ENCODE peak calls at places on chromosomes 4 and X, in four cellular contexts. T is GM12878, Z is K562, E is HepG2. R is an unnamed sample.

GRCh38 chr4:3427134-3427476 is 14.7 kb upstream of the HGFAC start:
- DNase-seq in T (no peak), Z (no peak), E (no peak), R (no peak)

GRCh38 chr4:102525099-102525498 is 23.9 kb downstream of the NFKB1 start:
- DNase-seq in T (no peak), E (no peak), Z (no peak), R (no peak)

GRCh38 chr4:152054731-152055130 is 293.9 kb upstream of the GATB start:
- DNase-seq in E (no peak), Z (no peak), T (no peak), R (no peak)

GRCh38 chr4:141731481-141731880 is 95.1 kb downstream of the IL15 start:
- DNase-seq in T (no peak), Z (no peak), E (no peak), R (no peak)

GRCh38 chr4:155807021-155807420 is 48.2 kb downstream of the GUCY1B1 start:
- DNase-seq in Z (no peak), E (no peak), T (no peak), R (no peak)

GRCh38 chr4:78862314-78862737 is 76.9 kb downstream of the PAQR3 start:
- DNase-seq in Z (no peak), T (peak; percentile 8), E (peak; percentile 94), R (no peak)

GRCh38 chr4:170391066-170391754 is 301.5 kb upstream of the AADAT start:
- DNase-seq in Z (no peak), T (no peak), E (no peak), R (no peak)

GRCh38 chr4:156475322-156475721 is 496.3 kb downstream of the PDGFC start:
- DNase-seq in E (peak; percentile 15), Z (no peak), T (no peak), R (no peak)

GRCh38 chrX:72029473-72030411 is 102.0 kb downstream of the RTL5 start:
- DNase-seq in Z (no peak), E (peak; percentile 16), T (no peak), R (peak; percentile 49)

GRCh38 chrX:77446840-77447239 is 349 bp upstream of the FGF16 start:
- DNase-seq in Z (no peak), E (no peak), T (no peak), R (no peak)

GRCh38 chrX:17692709-17693346 is 44.5 kb upstream of the SCML1 start:
- DNase-seq in E (no peak), Z (peak; percentile 1), T (no peak), R (no peak)

GRCh38 chr4:80840396-80840795 is 190.1 kb upstream of the BMP3 start:
- DNase-seq in E (no peak), T (no peak), Z (no peak), R (no peak)

GRCh38 chr4:23762551-23762950 is 127.3 kb downstream of the PPARGC1A start:
- DNase-seq in E (no peak), T (no peak), Z (no peak), R (no peak)

GRCh38 chrX:30590368-30590767 is 12.8 kb upstream of the TASL start:
- DNase-seq in T (no peak), Z (no peak), E (no peak), R (no peak)

GRCh38 chrX:133796282-133796681 is 189.1 kb downstream of the GPC3 start:
- DNase-seq in Z (no peak), E (no peak), T (no peak), R (no peak)

GRCh38 chr4:146308951-146309350 is 94.6 kb downstream of the REELD1 start:
- DNase-seq in E (no peak), Z (no peak), T (no peak), R (no peak)

GRCh38 chr4:136337216-136337615 is 1195.1 kb downstream of the PCDH18 start:
- DNase-seq in Z (no peak), E (no peak), T (no peak), R (no peak)

GRCh38 chr4:30172416-30172815 is 547.8 kb upstream of the PCDH7 start:
- DNase-seq in T (no peak), E (no peak), Z (no peak), R (no peak)

GRCh38 chr4:139890810-139891209 is 225.2 kb downstream of the MGST2 start:
- DNase-seq in Z (no peak), T (no peak), E (no peak), R (no peak)

GRCh38 chr4:40521957-40522356 is 107.7 kb downstream of the RBM47 start:
- DNase-seq in E (no peak), T (no peak), Z (no peak), R (no peak)

GRCh38 chr4:40526741-40527140 is 102.9 kb downstream of the RBM47 start:
- DNase-seq in Z (peak; percentile 16), E (no peak), T (no peak), R (no peak)

GRCh38 chr4:40523581-40523980 is 106.1 kb downstream of the RBM47 start:
- DNase-seq in T (no peak), E (no peak), Z (no peak), R (no peak)

GRCh38 chr4:40525811-40526598 is 103.7 kb downstream of the RBM47 start:
- DNase-seq in T (no peak), Z (peak; percentile 86), E (no peak), R (peak; percentile 48)

GRCh38 chr4:40524642-40525041 is 105.0 kb downstream of the RBM47 start:
- DNase-seq in Z (no peak), T (no peak), E (no peak), R (no peak)
- TF ChIP-seq POLR2AphosphoS2 in Z (no peak), T (no peak), E (no peak), R (no peak)

GRCh38 chr4:68361146-68361589 is 11.3 kb upstream of the YTHDC1 start:
- DNase-seq in T (no peak), E (peak; percentile 76), Z (peak; percentile 37), R (peak; percentile 54)
- TF ChIP-seq CHD2 in T (no peak), E (no peak), Z (no peak), R (no peak)

DNA sequence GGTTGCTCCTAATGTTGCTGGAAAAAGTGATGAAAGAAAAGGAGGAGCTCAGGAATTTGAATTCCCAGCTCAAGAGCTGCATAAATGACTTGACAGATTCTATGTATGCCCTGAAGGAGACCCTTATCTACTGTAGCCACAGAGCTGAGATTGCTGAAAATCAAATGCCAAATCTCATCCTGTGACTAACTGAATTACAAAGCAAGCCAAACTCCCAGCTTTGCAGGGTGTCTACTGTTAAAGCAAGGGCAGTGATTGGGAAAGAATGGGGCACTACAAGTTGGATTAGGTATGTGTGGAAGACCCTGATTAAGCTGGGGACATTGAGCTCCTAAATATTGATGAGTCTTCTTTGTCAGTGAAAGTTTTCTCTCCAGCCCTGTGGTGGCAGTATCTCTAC is 20.8 kb upstream of the SMIM9 start:
- DNase-seq in T (no peak), Z (no peak), E (no peak), R (no peak)
- TF ChIP-seq POLR2AphosphoS2 in T (no peak), Z (no peak), E (no peak), R (no peak)

GRCh38 chrX:38881727-38882126 is 80.5 kb downstream of the MID1IP1 start:
- DNase-seq in E (no peak), T (peak; percentile 73), Z (no peak), R (no peak)
- TF ChIP-seq CHD2 in E (no peak), T (peak; percentile 69), Z (no peak), R (no peak)

GRCh38 chr4:15754323-15754722 is 23.8 kb upstream of the CD38 start:
- DNase-seq in Z (no peak), E (no peak), T (no peak), R (no peak)
- TF ChIP-seq POLR2AphosphoS2 in Z (no peak), E (no peak), T (no peak), R (no peak)

DNA sequence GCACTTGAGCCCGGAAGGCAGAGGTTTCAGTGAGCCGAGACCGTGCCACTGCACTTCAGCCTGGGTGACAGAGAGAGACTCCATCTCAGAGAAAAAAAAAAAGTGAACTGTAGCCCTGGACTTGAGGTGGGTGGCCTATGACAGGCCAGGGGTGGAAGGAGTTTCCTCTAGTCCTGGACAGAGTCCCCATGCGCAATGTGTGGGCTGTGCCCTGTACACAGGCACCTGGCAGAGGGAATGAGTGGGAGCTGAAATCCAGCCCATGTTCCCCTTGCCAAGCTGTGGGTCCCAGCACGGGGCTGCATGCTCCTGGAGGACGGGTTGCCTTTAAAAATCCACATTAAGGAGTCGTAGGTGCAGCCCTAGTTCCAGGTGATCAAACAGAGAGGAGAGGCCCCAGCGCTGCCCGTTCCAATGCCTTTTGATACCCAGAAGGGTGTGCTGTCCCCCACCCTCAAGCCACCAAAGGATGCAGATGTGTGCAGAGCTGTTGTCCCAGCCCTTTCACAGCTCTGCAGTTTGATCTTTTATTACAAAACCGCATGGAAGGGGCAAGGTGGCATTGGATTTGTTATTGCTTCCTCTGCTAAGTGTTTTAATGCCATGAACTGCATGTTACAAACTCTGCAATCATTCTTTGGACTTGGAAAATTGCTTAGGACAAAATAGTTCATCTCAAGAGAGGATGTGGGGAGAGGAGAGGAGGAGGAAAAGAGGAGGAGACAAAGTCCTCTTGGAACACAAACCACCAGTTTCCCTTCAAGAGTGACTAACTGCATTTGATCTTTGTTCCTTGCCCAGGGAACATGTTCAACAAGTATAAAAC is 38.0 kb upstream of the PDK3 start:
- DNase-seq in T (no peak), E (peak; percentile 5), Z (no peak), R (no peak)
- TF ChIP-seq CHD2 in T (no peak), E (no peak), Z (no peak), R (no peak)

DNA sequence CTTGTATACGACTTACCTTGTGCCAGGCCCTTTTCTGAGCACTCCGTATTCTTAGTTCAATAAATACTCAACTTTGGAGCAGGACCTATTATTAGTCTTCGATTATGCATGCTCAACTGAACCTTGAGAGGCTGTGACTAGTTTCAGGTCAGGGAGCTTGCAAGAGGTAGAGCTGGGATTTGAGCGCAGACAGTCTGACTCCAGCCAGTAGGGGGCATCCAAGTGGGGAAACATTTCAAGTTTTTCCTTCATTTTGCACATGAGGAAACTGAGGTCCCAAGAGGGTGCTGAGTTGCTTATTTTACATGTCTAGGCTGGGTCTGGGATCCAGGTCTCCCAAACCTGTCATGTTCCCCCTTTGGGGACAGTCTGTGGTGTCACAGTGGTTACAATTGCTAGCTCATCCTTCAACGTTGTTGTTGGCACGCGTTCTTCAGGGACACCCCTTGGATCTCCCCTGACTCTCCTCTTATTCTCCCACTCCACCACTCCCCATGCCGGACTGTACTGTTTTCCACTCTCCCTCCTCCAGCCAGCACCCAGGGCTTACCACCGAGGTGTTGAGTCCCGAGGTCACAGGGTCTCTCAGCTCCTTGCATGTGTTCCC is 6.7 kb upstream of the PRICKLE3 start:
- DNase-seq in Z (peak; percentile 69), E (no peak), T (no peak), R (peak; percentile 55)
- TF ChIP-seq POLR2AphosphoS2 in Z (no peak), E (no peak), T (no peak), R (no peak)

DNA sequence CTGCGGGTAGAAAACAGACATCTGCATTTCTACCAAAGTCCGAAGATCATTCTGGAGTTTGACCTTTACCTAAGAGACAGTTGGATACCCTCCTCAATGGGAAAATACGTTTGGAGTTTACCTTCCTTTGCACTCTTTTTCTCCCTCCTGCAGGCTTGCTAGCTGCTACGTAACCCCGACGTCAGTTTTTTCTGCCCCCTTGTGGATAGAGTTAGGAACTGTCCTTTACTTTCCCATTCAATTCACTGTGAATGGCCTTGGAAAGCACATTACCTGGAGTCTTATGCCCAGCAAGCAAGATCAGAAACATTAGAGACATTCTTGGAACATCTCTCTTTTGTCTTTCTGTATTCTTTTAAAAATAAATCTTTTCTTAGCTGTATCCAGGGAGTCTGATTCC is 250.7 kb downstream of the NAP1L3 start:
- DNase-seq in T (no peak), E (peak; percentile 0), Z (peak; percentile 8), R (peak; percentile 20)
- TF ChIP-seq CHD2 in T (no peak), E (no peak), Z (no peak), R (no peak)

GRCh38 chr4:37917388-37917787 is 26.5 kb downstream of the TBC1D1 start:
- DNase-seq in Z (no peak), E (peak; percentile 9), T (no peak), R (peak; percentile 1)
- TF ChIP-seq POLR2AphosphoS2 in Z (no peak), E (no peak), T (no peak), R (no peak)

R was measured in A549.